ENCODE peak calls at places on chromosome 4, in six cellular contexts. N is mucosa of descending colon; I is stimulated activated CD4-positive, alpha-beta T cell treated with anti-CD3 and anti-CD28 coated beads, Interleukin-1b, Interleukin-23, amount 100 ng/mL, for 1 hour; G is heart left ventricle; W is uterus; F is NCI-H1105. B is an unnamed sample.

GRCh38 chr4:186144596-186145569 is 40.4 kb downstream of the FAM149A start:
- DNase-seq in I (no peak), W (peak; percentile 56), G (peak; percentile 71), F (no peak), N (peak; percentile 53), B (peak; percentile 83)

GRCh38 chr4:173485164-173485563 is 44.9 kb downstream of the HAND2 start:
- DNase-seq in F (no peak), N (no peak), I (no peak), G (no peak), W (no peak), B (no peak)

GRCh38 chr4:10582966-10583365 is 101.6 kb downstream of the CLNK start:
- DNase-seq in I (no peak), G (no peak), W (no peak), N (no peak), F (no peak), B (no peak)

GRCh38 chr4:1198070-1198844 is 25.9 kb upstream of the SPON2 start:
- DNase-seq in F (no peak), N (peak; percentile 14), W (peak; percentile 86), G (peak; percentile 47), I (no peak), B (no peak)

GRCh38 chr4:73252001-73252400 is 6.6 kb downstream of the ANKRD17 start:
- DNase-seq in G (no peak), W (no peak), N (no peak), F (no peak), I (no peak), B (no peak)

GRCh38 chr4:86841309-86841708 is 7.9 kb downstream of the SLC10A6 start:
- DNase-seq in W (no peak), F (no peak), I (no peak), N (no peak), G (no peak), B (no peak)

GRCh38 chr4:100981447-100982204 is 365.7 kb downstream of the PPP3CA start:
- DNase-seq in G (no peak), F (no peak), N (peak; percentile 8), W (no peak), I (no peak), B (peak; percentile 67)

GRCh38 chr4:3384771-3385701 is 56.7 kb upstream of the HGFAC start:
- DNase-seq in G (peak; percentile 74), F (no peak), N (peak; percentile 55), I (no peak), W (no peak), B (no peak)

GRCh38 chr4:7872264-7872771 is 67.3 kb downstream of the AFAP1 start:
- DNase-seq in W (peak; percentile 52), F (peak; percentile 18), G (peak; percentile 60), N (no peak), I (no peak), B (peak; percentile 95)

GRCh38 chr4:55172694-55173287 is 47.4 kb upstream of the KDR start:
- DNase-seq in G (no peak), N (no peak), I (no peak), F (no peak), W (peak; percentile 32), B (no peak)

GRCh38 chr4:107818301-107818910 is 6.3 kb upstream of the SGMS2 start:
- DNase-seq in N (no peak), F (no peak), I (no peak), G (no peak), W (no peak), B (no peak)

GRCh38 chr4:26978387-26979071 is 117.9 kb downstream of the STIM2 start:
- DNase-seq in I (no peak), F (no peak), W (no peak), G (no peak), N (no peak), B (peak; percentile 17)

GRCh38 chr4:5797866-5798265 is 86.9 kb downstream of the EVC start:
- DNase-seq in F (no peak), N (no peak), I (no peak), W (no peak), G (no peak), B (no peak)

GRCh38 chr4:102439835-102440234 is 61.3 kb upstream of the NFKB1 start:
- DNase-seq in W (peak; percentile 20), N (no peak), G (no peak), F (no peak), I (no peak), B (peak; percentile 85)

GRCh38 chr4:110508827-110509446 is 33.0 kb downstream of the ENPEP start:
- DNase-seq in G (no peak), W (no peak), I (no peak), N (peak; percentile 11), F (no peak), B (peak; percentile 77)

GRCh38 chr4:181181331-181181730 is 1061.9 kb upstream of the TENM3 start:
- DNase-seq in I (no peak), W (no peak), N (no peak), G (no peak), F (no peak), B (peak; percentile 11)